ENCODE peak calls at places on chromosomes 4 and X, in six cellular contexts. S is HCT116, C is Peyer's patch, Q is stomach, R is body of pancreas, E is IMR-90. V is an unnamed sample.

GRCh38 chr4:67106846-67107467 is 438.3 kb downstream of the CENPC start:
- DNase-seq in C (no peak), Q (no peak), S (no peak), E (no peak), R (peak; percentile 35), V (peak; percentile 17)

GRCh38 chr4:7803371-7803770 is 136.3 kb downstream of the AFAP1 start:
- DNase-seq in R (no peak), E (no peak), S (no peak), C (no peak), Q (no peak), V (no peak)

GRCh38 chr4:85784348-85784747 is 309.4 kb downstream of the ARHGAP24 start:
- DNase-seq in S (no peak), E (no peak), C (no peak), Q (no peak), R (no peak), V (no peak)

GRCh38 chr4:85496146-85496849 is 21.3 kb downstream of the ARHGAP24 start:
- DNase-seq in E (no peak), S (no peak), R (no peak), C (no peak), Q (no peak), V (no peak)

GRCh38 chr4:93788712-93789111 is 39.8 kb upstream of the ATOH1 start:
- DNase-seq in E (peak; percentile 10), Q (no peak), R (no peak), C (no peak), S (peak; percentile 43), V (no peak)

GRCh38 chr4:139241086-139241783 is 38.8 kb downstream of the MGARP start:
- DNase-seq in S (no peak), R (no peak), C (no peak), Q (no peak), E (no peak), V (no peak)

GRCh38 chr4:42074294-42074693 is 78.2 kb downstream of the BEND4 start:
- DNase-seq in S (no peak), C (no peak), E (peak; percentile 9), Q (no peak), R (no peak), V (no peak)

GRCh38 chr4:186839122-186840037 is 115.7 kb upstream of the FAT1 start:
- DNase-seq in E (peak; percentile 92), C (no peak), S (no peak), Q (no peak), R (peak; percentile 7), V (no peak)

GRCh38 chrX:101450951-101451350 is 34.3 kb upstream of the ARMCX4 start:
- DNase-seq in E (peak; percentile 30), Q (no peak), C (no peak), R (no peak), S (no peak), V (no peak)

GRCh38 chr4:139176299-139177048 is 544 bp downstream of the ELF2 start:
- DNase-seq in E (peak; percentile 79), C (peak; percentile 86), Q (peak; percentile 91), S (peak; percentile 43), R (peak; percentile 86), V (peak; percentile 80)

GRCh38 chr4:47531241-47531953 is 46.3 kb downstream of the ATP10D start:
- DNase-seq in E (peak; percentile 90), C (no peak), R (no peak), S (no peak), Q (peak; percentile 29), V (no peak)

GRCh38 chr4:184104419-184105101 is 113.1 kb downstream of the ENPP6 start:
- DNase-seq in R (peak; percentile 64), E (no peak), C (no peak), S (no peak), Q (peak; percentile 36), V (no peak)

GRCh38 chr4:178339769-178340168 is 897.5 kb upstream of the AGA start:
- DNase-seq in S (no peak), Q (no peak), R (no peak), E (no peak), C (no peak), V (no peak)

GRCh38 chr4:178340468-178340867 is 898.2 kb upstream of the AGA start:
- DNase-seq in Q (no peak), R (no peak), E (no peak), C (no peak), S (no peak), V (no peak)
- TF ChIP-seq POLR2A in Q (no peak), R (no peak), E (no peak), C (no peak), S (no peak), V (no peak)

GRCh38 chr4:152836936-152837335 is 57.2 kb downstream of the ARFIP1 start:
- DNase-seq in C (no peak), E (no peak), R (no peak), S (no peak), Q (no peak), V (no peak)
- TF ChIP-seq CTCF in C (no peak), E (no peak), R (no peak), S (no peak), Q (no peak), V (no peak)

GRCh38 chr4:2511645-2512131 is 24.8 kb upstream of the FAM193A start:
- DNase-seq in Q (no peak), E (no peak), R (no peak), S (no peak), C (no peak), V (no peak)

GRCh38 chr4:2510351-2511259 is 25.8 kb upstream of the FAM193A start:
- DNase-seq in E (no peak), R (no peak), C (no peak), S (no peak), Q (no peak), V (no peak)

GRCh38 chr4:2503809-2504208 is 32.6 kb upstream of the FAM193A start:
- DNase-seq in S (no peak), R (no peak), Q (no peak), C (no peak), E (no peak), V (no peak)

GRCh38 chr4:2507855-2508254 is 28.6 kb upstream of the FAM193A start:
- DNase-seq in C (no peak), R (no peak), Q (no peak), S (no peak), E (no peak), V (no peak)

DNA sequence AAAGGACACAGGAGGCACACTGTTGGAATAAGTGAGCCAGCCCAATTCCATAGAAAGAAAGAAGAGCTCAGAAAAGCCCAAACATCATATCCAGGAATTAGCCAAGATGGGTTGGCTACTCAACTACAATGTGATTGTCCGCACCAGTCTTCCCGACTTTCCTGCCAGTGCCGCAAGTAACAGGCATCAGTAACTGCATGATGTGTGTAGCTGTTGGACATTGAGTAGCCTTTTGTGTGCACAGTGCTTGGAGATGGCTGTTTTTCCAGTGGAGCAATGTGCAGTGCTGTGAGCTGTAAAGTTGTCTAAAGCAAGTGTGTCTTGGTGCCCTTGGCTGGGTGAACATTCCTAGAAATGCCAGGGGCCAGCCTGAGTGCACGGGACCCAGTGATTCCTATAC is 29.2 kb upstream of the FAM193A start:
- DNase-seq in E (no peak), S (no peak), Q (no peak), C (no peak), R (no peak), V (no peak)
- TF ChIP-seq POLR2A in E (no peak), S (no peak), Q (no peak), C (no peak), R (no peak), V (no peak)

GRCh38 chrX:154981116-154981411 is 41.5 kb downstream of the F8 start:
- DNase-seq in C (no peak), Q (no peak), E (no peak), R (no peak), S (no peak), V (no peak)
- TF ChIP-seq CTCF in C (no peak), Q (no peak), E (no peak), R (no peak), S (no peak), V (no peak)

GRCh38 chrX:13938053-13938765 is 91.5 kb downstream of the GEMIN8 start:
- DNase-seq in R (peak; percentile 38), E (peak; percentile 2), C (peak; percentile 53), S (no peak), Q (peak; percentile 40), V (no peak)
- TF ChIP-seq POLR2A in R (no peak), E (no peak), C (no peak), S (no peak), Q (no peak), V (no peak)

DNA sequence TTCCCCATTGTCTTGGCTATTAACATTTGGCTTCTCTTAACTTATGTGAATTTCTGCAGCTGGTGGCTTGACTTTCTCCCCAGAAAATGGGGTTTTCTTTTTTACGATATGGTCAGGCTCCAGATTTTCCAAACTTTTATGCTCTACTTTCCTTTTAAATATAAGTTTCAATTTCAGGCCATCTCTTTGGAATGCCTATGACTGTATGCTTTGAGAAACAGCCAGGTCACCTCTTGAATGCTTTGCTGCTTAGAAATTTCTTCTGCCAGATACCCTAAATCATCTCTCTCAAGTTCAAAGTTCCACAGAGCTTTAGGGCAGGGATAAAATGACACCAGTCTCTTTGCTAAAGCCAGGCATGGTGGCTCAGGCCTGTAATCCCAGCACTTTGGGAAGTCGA is 212.9 kb upstream of the SMIM31 start:
- DNase-seq in R (no peak), Q (no peak), C (no peak), E (no peak), S (no peak), V (no peak)
- TF ChIP-seq CTCF in R (no peak), Q (no peak), C (no peak), E (no peak), S (no peak), V (no peak)

DNA sequence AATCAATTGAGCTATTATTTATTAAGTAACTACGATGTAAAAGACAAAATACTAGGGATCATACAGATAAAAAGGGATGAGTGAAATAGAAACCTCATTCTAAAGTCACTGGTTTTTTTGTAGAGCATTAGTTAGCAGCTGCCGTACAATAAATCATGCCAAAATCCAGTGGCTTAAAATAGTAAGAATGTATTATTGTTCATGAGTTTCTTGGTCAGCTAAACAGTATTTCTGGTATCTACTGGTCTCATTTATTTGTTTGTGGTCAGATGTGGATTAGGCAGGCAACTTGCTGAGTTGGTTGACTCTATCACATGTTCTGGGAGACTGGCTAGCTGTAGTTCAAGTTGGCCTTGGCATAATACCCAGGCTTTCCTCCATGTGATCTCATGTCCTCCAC is 667.3 kb downstream of the GALNTL6 start:
- DNase-seq in E (no peak), C (no peak), S (no peak), R (no peak), Q (no peak), V (no peak)
- TF ChIP-seq POLR2A in E (no peak), C (no peak), S (no peak), R (no peak), Q (no peak), V (no peak)

DNA sequence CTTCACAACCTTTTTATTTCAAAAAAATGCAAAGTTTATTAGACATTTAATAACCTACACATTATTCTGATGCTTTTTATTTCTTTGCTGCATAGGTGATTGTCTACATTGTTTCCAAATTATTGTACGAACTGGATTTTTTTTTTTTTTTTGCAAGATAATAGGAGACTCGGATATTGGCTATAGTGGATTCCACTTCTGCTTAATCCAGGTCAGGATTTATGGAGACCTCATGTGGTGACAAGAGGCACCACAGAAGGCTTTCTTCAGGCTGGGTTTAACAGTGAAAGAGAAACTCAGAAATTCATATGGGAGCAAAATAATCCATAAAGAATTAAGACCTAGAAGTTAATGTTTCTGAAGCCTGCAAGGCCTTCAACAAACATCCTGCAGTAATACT is 2.4 kb upstream of the SLIT2 start:
- DNase-seq in C (no peak), Q (no peak), S (peak; percentile 12), R (no peak), E (peak; percentile 69), V (no peak)
- TF ChIP-seq CTCF in C (no peak), Q (no peak), S (peak; percentile 49), R (peak; percentile 28), E (peak; percentile 64), V (no peak)

GRCh38 chr4:89056953-89057398 is at the start of gene FAM13A:
- DNase-seq in S (peak; percentile 91), R (peak; percentile 95), C (no peak), Q (peak; percentile 85), E (peak; percentile 97), V (peak; percentile 94)
- TF ChIP-seq POLR2A in S (peak; percentile 75), R (peak; percentile 35), C (no peak), Q (no peak), E (no peak), V (no peak)

V was measured in lower leg skin.